ENCODE peak calls at places on chromosome 16, in five cellular contexts. W is aorta; O is SJSA1; Q is CD4-positive, alpha-beta T cell; A is H9. S is an unnamed sample.

GRCh38 chr16:1413684-1414531 is 596 bp downstream of the UNKL start:
- DNase-seq in W (peak; percentile 86), O (peak; percentile 53), Q (peak; percentile 62), A (peak; percentile 83), S (peak; percentile 65)

GRCh38 chr16:2170080-2170479 is 14.5 kb downstream of the TRAF7 start:
- DNase-seq in W (no peak), O (no peak), Q (no peak), A (no peak), S (no peak)

GRCh38 chr16:57166951-57167350 is 18.9 kb downstream of the PSME3IP1 start:
- DNase-seq in W (no peak), O (no peak), Q (no peak), A (no peak), S (no peak)

GRCh38 chr16:22117666-22118065 is 25.3 kb downstream of the VWA3A start:
- DNase-seq in W (no peak), O (no peak), Q (no peak), A (no peak), S (no peak)

GRCh38 chr16:66359811-66360608 is 6.5 kb upstream of the CDH5 start:
- DNase-seq in W (no peak), O (no peak), Q (no peak), A (no peak), S (no peak)

GRCh38 chr16:12086861-12087260 is 110.3 kb downstream of the SNX29 start:
- DNase-seq in W (peak; percentile 4), O (no peak), Q (no peak), A (no peak), S (no peak)

GRCh38 chr16:9008335-9009260 is 44.9 kb upstream of the USP7 start:
- DNase-seq in W (peak; percentile 90), O (peak; percentile 60), Q (peak; percentile 53), A (peak; percentile 89), S (peak; percentile 23)

GRCh38 chr16:66895999-66896398 is 15.7 kb downstream of the PDP2 start:
- DNase-seq in W (no peak), O (no peak), Q (no peak), A (no peak), S (no peak)

GRCh38 chr16:82192665-82193064 is 22.6 kb upstream of the MPHOSPH6 start:
- DNase-seq in W (no peak), O (peak; percentile 5), Q (no peak), A (no peak), S (no peak)

GRCh38 chr16:12060751-12061150 is 84.2 kb downstream of the SNX29 start:
- DNase-seq in W (peak; percentile 49), O (no peak), Q (no peak), A (no peak), S (no peak)

GRCh38 chr16:17836868-17837602 is 366.3 kb upstream of the XYLT1 start:
- DNase-seq in W (no peak), O (peak; percentile 53), Q (no peak), A (peak; percentile 88), S (no peak)

DNA sequence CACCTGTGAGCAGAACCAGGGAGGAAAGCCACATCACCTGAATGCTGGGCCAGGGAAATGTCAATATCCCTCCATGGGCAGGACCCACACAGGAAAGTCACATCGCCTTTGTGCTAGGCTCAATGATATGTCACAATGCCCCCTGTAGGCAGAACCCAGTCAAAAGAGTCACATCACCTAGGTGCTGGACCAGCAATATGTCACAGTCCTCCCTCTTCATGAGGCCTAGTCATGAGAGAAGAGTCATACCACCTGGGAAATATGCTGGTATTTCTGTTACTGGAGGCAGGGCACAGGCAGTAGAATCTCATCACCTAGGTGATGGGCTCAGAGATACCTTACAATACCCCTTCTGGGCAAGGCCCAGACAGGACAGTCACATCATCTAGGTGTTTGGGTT is 1843.4 kb downstream of the TP53TG3F start:
- DNase-seq in W (no peak), O (no peak), Q (no peak), A (no peak), S (no peak)
- H3K9me3 ChIP-seq in W (no peaks in the 10 kb centered on the region), O (no peaks in the 10 kb centered on the region), Q (peaks cover 6% of the 10 kb centered on the region), A (peaks cover 99% of the 10 kb centered on the region), S (peaks cover 5% of the 10 kb centered on the region)

DNA sequence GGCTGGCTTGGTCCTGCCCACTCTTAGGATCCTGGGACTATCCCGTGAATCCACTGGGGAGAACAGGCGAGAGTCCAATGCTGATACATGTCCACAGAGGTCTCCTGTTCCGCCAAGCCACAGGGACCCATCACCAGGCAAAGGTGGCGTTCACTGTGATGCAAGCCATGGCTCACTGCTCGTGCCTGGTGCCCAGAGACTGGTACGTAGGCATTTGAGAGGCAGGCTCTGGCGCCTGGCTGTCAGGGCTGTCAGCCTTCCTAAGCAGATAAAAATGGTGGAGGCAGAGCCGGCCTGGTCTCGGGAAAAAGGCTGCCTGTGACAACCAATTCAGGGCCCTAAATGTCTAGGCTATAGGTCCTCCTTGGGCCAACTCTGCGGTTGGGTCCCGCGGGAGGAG is 2329.0 kb downstream of the TP53TG3F start:
- DNase-seq in W (no peak), O (no peak), Q (no peak), A (no peak), S (no peak)
- H3K9me3 ChIP-seq in W (no peaks in the 10 kb centered on the region), O (peaks cover 5% of the 10 kb centered on the region), Q (peaks cover 46% of the 10 kb centered on the region), A (peaks cover 85% of the 10 kb centered on the region), S (no peaks in the 10 kb centered on the region)

GRCh38 chr16:35409503-35409902 is 1950.1 kb downstream of the TP53TG3F start:
- DNase-seq in W (no peak), O (no peak), Q (no peak), A (no peak), S (no peak)

GRCh38 chr16:35411156-35411555 is 1951.7 kb downstream of the TP53TG3F start:
- DNase-seq in W (no peak), O (no peak), Q (no peak), A (no peak), S (no peak)

GRCh38 chr16:35410438-35410837 is 1951.0 kb downstream of the TP53TG3F start:
- DNase-seq in W (no peak), O (no peak), Q (no peak), A (no peak), S (no peak)

GRCh38 chr16:35414563-35414962 is 1955.2 kb downstream of the TP53TG3F start:
- DNase-seq in W (no peak), O (no peak), Q (no peak), A (no peak), S (no peak)

DNA sequence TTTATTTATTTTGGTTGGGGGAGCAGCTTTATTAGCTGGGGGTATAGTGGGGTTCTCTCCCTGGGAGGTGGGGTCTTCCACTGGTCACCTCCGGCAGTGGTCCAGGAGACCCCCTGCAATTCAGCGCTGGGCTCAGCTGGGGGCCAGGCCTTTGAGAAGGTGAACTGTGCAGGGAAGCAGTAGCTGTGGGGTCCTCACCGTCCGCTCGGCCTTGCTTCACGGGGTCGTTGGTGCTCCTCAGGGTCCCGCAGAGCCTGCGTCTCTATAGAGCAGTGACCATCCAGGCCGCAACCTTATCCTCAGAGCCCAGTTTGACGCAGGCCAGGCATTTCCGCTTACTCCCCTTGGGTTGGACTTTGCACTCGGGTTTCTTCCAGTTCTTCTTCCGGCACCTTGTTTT is 1954.7 kb downstream of the TP53TG3F start:
- DNase-seq in W (no peak), O (no peak), Q (no peak), A (no peak), S (no peak)
- H3K9me3 ChIP-seq in W (no peaks in the 10 kb centered on the region), O (no peaks in the 10 kb centered on the region), Q (peaks cover 9% of the 10 kb centered on the region), A (peaks cover 44% of the 10 kb centered on the region), S (no peaks in the 10 kb centered on the region)

GRCh38 chr16:35363510-35363909 is 1904.1 kb downstream of the TP53TG3F start:
- DNase-seq in W (no peak), O (no peak), Q (no peak), A (no peak), S (no peak)
- H3K9me3 ChIP-seq in W (peaks cover 5% of the 10 kb centered on the region), O (no peaks in the 10 kb centered on the region), Q (peaks cover 21% of the 10 kb centered on the region), A (peaks cover 86% of the 10 kb centered on the region), S (peaks cover 2% of the 10 kb centered on the region)

DNA sequence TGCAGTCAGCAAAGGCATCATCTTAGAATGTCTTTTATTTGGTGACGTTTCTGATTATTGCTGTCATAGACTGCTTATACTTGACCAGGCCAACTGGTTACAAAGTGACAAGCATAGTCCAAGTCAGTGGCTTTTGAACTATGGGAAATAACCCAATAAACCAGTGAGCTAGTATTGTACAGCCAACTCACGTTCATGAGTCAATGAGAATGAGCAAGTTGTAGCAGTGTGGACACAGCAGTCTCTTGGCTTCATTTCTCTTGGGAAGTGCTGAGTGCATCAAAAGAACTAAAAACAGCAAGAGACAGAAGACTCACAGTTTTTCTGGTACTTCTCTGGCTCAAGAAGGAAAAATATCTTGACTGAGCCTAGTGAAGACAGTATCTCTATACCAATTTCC is 36.9 kb upstream of the CRISPLD2 start:
- DNase-seq in W (no peak), O (no peak), Q (no peak), A (no peak), S (no peak)
- H3K9me3 ChIP-seq in W (no peaks in the 10 kb centered on the region), O (no peaks in the 10 kb centered on the region), Q (no peaks in the 10 kb centered on the region), A (no peaks in the 10 kb centered on the region), S (no peaks in the 10 kb centered on the region)

GRCh38 chr16:35146031-35146710 is 1686.8 kb downstream of the TP53TG3F start:
- DNase-seq in W (peak; percentile 53), O (no peak), Q (no peak), A (no peak), S (no peak)

GRCh38 chr16:35147556-35148504 is 1688.4 kb downstream of the TP53TG3F start:
- DNase-seq in W (no peak), O (no peak), Q (no peak), A (no peak), S (no peak)

GRCh38 chr16:35148748-35149147 is 1689.3 kb downstream of the TP53TG3F start:
- DNase-seq in W (no peak), O (no peak), Q (no peak), A (no peak), S (no peak)

GRCh38 chr16:35144212-35144932 is 1685.0 kb downstream of the TP53TG3F start:
- DNase-seq in W (no peak), O (no peak), Q (no peak), A (no peak), S (no peak)

DNA sequence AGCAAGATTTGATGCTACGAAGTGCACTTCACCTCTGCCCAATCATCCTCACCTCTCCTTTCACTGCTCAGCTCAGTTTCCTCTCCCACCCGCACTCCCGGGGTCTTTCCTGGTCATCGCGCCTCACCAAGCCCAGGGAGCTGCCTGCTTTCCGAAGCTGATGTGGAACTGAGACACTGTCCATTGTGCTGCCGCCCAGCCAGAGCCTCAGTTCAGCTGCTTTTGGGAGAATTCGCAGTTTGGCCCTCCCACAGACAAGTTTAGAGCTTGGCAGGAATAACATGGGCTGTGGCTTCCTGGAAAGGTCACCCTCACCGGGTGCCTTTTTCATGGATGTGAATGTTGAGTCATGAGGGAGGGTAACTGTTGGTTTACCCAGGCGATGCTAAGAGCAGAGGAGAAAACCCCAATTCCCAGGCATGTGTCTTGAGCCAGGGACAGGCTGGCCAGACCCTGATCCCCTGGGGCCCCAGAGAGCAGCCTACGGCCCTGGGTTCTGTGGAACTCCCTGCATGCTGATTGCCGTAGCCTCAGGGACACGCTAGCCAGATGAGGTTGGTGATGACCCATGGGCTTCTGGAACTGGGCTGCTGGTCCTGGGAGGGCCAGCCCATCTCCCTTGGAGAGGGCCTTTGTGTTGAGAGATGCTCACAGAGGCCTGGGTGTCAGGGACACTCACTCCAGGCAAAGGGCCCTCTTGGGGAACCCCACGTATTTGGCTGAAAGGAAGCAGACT is 1687.5 kb downstream of the TP53TG3F start:
- DNase-seq in W (peak; percentile 59), O (no peak), Q (no peak), A (no peak), S (no peak)
- H3K9me3 ChIP-seq in W (peaks cover 1% of the 10 kb centered on the region), O (peaks cover 12% of the 10 kb centered on the region), Q (peaks cover 30% of the 10 kb centered on the region), A (peaks cover 96% of the 10 kb centered on the region), S (no peaks in the 10 kb centered on the region)

GRCh38 chr16:34078697-34079096 is 619.3 kb downstream of the TP53TG3F start:
- DNase-seq in W (no peak), O (no peak), Q (no peak), A (no peak), S (no peak)
- H3K9me3 ChIP-seq in W (peaks cover 1% of the 10 kb centered on the region), O (peaks cover 25% of the 10 kb centered on the region), Q (peaks cover 24% of the 10 kb centered on the region), A (peaks cover 96% of the 10 kb centered on the region), S (peaks cover 5% of the 10 kb centered on the region)